ENCODE peak calls at places on chromosomes 6 and 20, in four cellular contexts. O is WTC11, Y is K562, E is GM12878. T is an unnamed sample.

GRCh38 chr6:155264704-155265320 is 999 bp downstream of the CLDN20 start:
- DNase-seq in Y (no peak), O (no peak), E (no peak), T (no peak)

GRCh38 chr6:71228461-71229041 is 60.1 kb upstream of the OGFRL1 start:
- DNase-seq in O (no peak), Y (no peak), E (no peak), T (no peak)

GRCh38 chr20:53736122-53736756 is 142.6 kb upstream of the ZNF217 start:
- DNase-seq in Y (no peak), E (no peak), O (no peak), T (peak)

GRCh38 chr6:142079130-142079529 is 53.6 kb upstream of the GJE1 start:
- DNase-seq in E (no peak), O (no peak), Y (no peak), T (no peak)

GRCh38 chr6:48611332-48611731 is 500.3 kb upstream of the PTCHD4 start:
- DNase-seq in Y (no peak), O (no peak), E (no peak), T (no peak)

GRCh38 chr6:33206864-33207568 is 1.3 kb upstream of the RING1 start:
- DNase-seq in O (no peak), E (no peak), Y (no peak), T (no peak)

GRCh38 chr6:79077680-79078056 is 386 bp downstream of the PHIP start:
- DNase-seq in Y (peak), O (no peak), E (no peak), T (no peak)

GRCh38 chr20:3660262-3661059 is 2.7 kb downstream of the GFRA4 start:
- DNase-seq in E (no peak), Y (no peak), O (peak), T (no peak)

GRCh38 chr6:155327326-155328073 is 13.2 kb upstream of the TFB1M start:
- DNase-seq in O (peak), E (no peak), Y (peak), T (peak)

GRCh38 chr20:45890077-45890996 is 671 bp downstream of the NEURL2 start:
- DNase-seq in Y (no peak), O (peak), E (no peak), T (peak)

GRCh38 chr20:37382539-37383120 is 36.7 kb downstream of the SRC start:
- DNase-seq in O (no peak), Y (no peak), E (no peak), T (no peak)

GRCh38 chr6:136191606-136192005 is 58.5 kb downstream of the MTFR2 start:
- DNase-seq in E (no peak), O (no peak), Y (no peak), T (no peak)

GRCh38 chr6:31776563-31776960 is 566 bp downstream of the VWA7 start:
- DNase-seq in O (no peak), E (no peak), Y (no peak), T (no peak)

GRCh38 chr6:41080623-41081022 is 7.8 kb downstream of the NFYA start:
- DNase-seq in O (no peak), Y (no peak), E (no peak), T (no peak)

GRCh38 chr6:166998256-166999144 is 697 bp upstream of the CEP43 start:
- DNase-seq in E (no peak), Y (peak), O (peak), T (no peak)

GRCh38 chr20:5056801-5057599 is 55.7 kb upstream of the SLC23A2 start:
- DNase-seq in Y (peak), O (peak), E (peak), T (peak)

GRCh38 chr6:138526822-138527235 is 27.5 kb upstream of the NHSL1 start:
- DNase-seq in O (no peak), E (no peak), Y (no peak), T (peak)

GRCh38 chr6:12071064-12071615 is 59.0 kb downstream of the HIVEP1 start:
- DNase-seq in E (no peak), Y (no peak), O (no peak), T (no peak)
- TF ChIP-seq NR2C2 in E (no peak), Y (no peak), O (no peak), T (no peak)

DNA sequence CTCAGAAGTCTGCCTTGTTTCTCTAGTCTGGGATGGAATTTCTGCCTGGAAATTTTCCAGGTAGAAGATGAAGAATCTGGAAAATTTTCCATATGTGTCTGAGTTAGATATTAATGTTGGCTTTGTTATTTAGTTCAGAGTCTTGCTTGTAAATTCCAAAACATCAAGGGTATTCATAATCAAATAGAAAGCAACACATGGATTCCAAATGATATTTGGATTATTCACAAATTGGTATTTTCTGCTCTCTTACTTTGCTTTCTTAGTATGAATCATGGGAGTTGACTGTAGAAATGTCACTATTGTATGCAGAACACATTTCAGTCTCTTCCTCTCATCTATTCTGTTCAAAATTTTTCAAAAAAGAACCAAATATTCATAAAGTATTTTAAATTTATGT is 116.0 kb downstream of the GRIK2 start:
- DNase-seq in O (no peak), E (no peak), Y (no peak), T (no peak)
- TF ChIP-seq NR2C2 in O (no peak), E (no peak), Y (no peak), T (no peak)

GRCh38 chr6:4598384-4598783 is 177.8 kb upstream of the CDYL start:
- DNase-seq in Y (no peak), E (no peak), O (no peak), T (no peak)
- TF ChIP-seq NR2C2 in Y (no peak), E (no peak), O (no peak), T (no peak)

DNA sequence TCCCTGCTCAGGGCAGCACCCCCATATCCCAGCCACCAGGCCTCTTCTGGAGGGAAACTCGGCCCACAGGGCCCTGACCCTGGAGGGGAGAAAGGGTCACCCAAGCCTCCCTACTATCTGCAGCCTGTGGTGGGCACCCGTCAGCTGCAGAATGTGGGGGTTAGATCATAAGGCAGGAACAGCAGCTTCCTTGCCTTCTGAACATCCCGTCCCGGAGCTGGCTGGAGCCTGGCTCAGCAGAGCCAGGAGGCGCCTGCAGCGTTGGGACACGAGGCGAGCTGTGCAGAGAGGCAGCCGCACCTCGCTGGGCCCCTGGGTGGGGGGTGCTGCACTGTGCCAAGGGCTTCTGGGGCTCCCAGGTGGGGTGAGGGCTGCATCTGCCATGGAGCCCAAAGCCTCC is 63.9 kb upstream of the GATA5 start:
- DNase-seq in E (no peak), Y (no peak), O (no peak), T (no peak)
- TF ChIP-seq NR2C2 in E (no peak), Y (no peak), O (no peak), T (no peak)

GRCh38 chr6:5403619-5404018 is 142.3 kb downstream of the FARS2 start:
- DNase-seq in E (no peak), O (no peak), Y (no peak), T (no peak)
- TF ChIP-seq NR2C2 in E (no peak), O (no peak), Y (no peak), T (no peak)

GRCh38 chr6:30614044-30614842 is 2.8 kb downstream of the PPP1R10 start:
- DNase-seq in E (no peak), Y (no peak), O (no peak), T (no peak)

GRCh38 chr6:30615958-30616810 is 859 bp downstream of the PPP1R10 start:
- DNase-seq in Y (peak), E (no peak), O (no peak), T (peak)

GRCh38 chr6:30614843-30615218 is 2.2 kb downstream of the PPP1R10 start:
- DNase-seq in Y (peak), E (peak), O (peak), T (peak)

GRCh38 chr6:30616811-30617564 is at the start of gene PPP1R10:
- DNase-seq in O (peak), Y (peak), E (peak), T (peak)

DNA sequence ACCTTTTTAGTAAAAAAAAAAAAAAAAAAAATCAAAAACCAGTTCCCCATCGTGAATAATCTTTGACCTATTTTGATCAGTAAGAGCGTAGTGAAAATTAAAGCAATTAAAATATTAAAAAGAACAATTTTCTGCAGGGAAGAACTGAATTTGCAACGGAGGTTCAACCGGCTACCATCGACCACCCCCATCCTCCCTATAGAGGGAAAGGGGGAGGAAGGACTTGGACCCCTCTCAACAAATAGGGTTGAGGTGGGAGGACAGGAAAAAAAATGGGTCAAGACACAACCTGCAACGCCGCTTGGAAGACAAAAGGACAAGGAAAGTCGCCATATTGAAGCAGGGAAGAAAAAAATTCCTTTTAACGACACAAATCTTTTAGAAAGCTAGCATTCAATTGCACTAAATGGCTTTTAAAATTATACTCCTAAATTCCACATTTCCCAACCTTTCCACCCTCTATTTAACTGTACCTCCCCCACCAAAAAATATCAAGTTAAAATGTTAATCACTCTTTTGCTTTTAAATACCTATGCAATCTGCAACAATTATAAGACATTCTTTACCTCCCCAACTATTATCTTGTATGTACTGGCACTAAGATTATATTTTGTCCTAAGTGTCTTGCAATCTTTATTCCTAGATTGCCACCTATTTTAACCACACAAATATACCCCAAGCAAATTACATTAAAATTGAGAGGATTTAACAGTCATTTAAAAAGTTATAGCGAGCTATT is 1.7 kb downstream of the PPP1R10 start:
- DNase-seq in O (no peak), E (no peak), Y (no peak), T (peak)
- TF ChIP-seq NR2C2 in O (no peak), E (no peak), Y (no peak), T (no peak)

GRCh38 chr20:35303735-35304431 is 11.7 kb upstream of the FAM83C start:
- DNase-seq in O (peak), Y (peak), E (peak), T (peak)
- TF ChIP-seq NR2C2 in O (no peak), Y (no peak), E (no peak), T (no peak)

GRCh38 chr20:17682103-17682888 is at the start of gene RRBP1:
- DNase-seq in E (peak), O (peak), Y (peak), T (peak)

GRCh38 chr20:17679786-17680127 is 2.3 kb downstream of the RRBP1 start:
- DNase-seq in E (no peak), Y (no peak), O (no peak), T (no peak)

GRCh38 chr20:17680128-17680835 is 1.8 kb downstream of the RRBP1 start:
- DNase-seq in Y (no peak), E (no peak), O (no peak), T (peak)

GRCh38 chr20:17681741-17682102 is 320 bp downstream of the RRBP1 start:
- DNase-seq in Y (peak), O (no peak), E (no peak), T (no peak)

GRCh38 chr20:17680836-17681740 is 954 bp downstream of the RRBP1 start:
- DNase-seq in Y (peak), E (no peak), O (peak), T (peak)
- TF ChIP-seq NR2C2 in Y (no peak), E (no peak), O (no peak), T (no peak)

GRCh38 chr20:13424174-13424833 is 203.2 kb downstream of the ISM1 start:
- DNase-seq in O (no peak), Y (no peak), E (no peak), T (peak)
- TF ChIP-seq NR2C2 in O (no peak), Y (no peak), E (no peak), T (peak)